ENCODE peak calls at places on chromosomes 13 and 19, in six cellular contexts. Y is cardiac muscle cell, A is uterus, B is upper lobe of left lung, X is upper lobe of right lung, I is transverse colon. D is an unnamed sample.

GRCh38 chr13:26628706-26629105 is 71.2 kb downstream of the WASF3 start:
- DNase-seq in Y (peak; percentile 47), A (no peak), B (no peak), X (no peak), I (peak; percentile 11), D (peak; percentile 24)

GRCh38 chr13:91245283-91245682 is 102.2 kb upstream of the MIR17HG start:
- DNase-seq in Y (no peak), A (no peak), B (no peak), X (no peak), I (no peak), D (no peak)

GRCh38 chr13:65584126-65584525 is 1646.0 kb downstream of the PCDH9 start:
- DNase-seq in Y (no peak), A (no peak), B (no peak), X (no peak), I (no peak), D (no peak)

GRCh38 chr19:48170817-48171347 is 402 bp downstream of the ZSWIM9 start:
- DNase-seq in Y (no peak), A (no peak), B (no peak), X (no peak), I (no peak), D (no peak)

GRCh38 chr19:41795031-41795461 is 1.3 kb upstream of the CEACAM3 start:
- DNase-seq in Y (peak; percentile 41), A (no peak), B (peak; percentile 75), X (no peak), I (peak; percentile 63), D (peak; percentile 51)

GRCh38 chr19:6273701-6274601 is 5.8 kb downstream of the MLLT1 start:
- DNase-seq in Y (peak; percentile 92), A (peak; percentile 82), B (peak; percentile 93), X (peak; percentile 90), I (peak; percentile 64), D (peak; percentile 80)

GRCh38 chr19:3224346-3225325 is at the start of gene CELF5:
- DNase-seq in Y (peak; percentile 43), A (no peak), B (peak; percentile 42), X (peak; percentile 73), I (peak; percentile 53), D (no peak)

GRCh38 chr13:33817513-33817842 is 471 bp upstream of the RFC3 start:
- DNase-seq in Y (peak; percentile 8), A (no peak), B (no peak), X (no peak), I (no peak), D (no peak)

GRCh38 chr13:31172001-31172400 is 10.3 kb upstream of the HSPH1 start:
- DNase-seq in Y (peak; percentile 84), A (no peak), B (no peak), X (no peak), I (no peak), D (peak; percentile 16)

GRCh38 chr19:24057144-24057543 is 29.8 kb upstream of the ZNF254 start:
- DNase-seq in Y (no peak), A (no peak), B (no peak), X (no peak), I (no peak), D (no peak)
- TF ChIP-seq CTCF in Y (no peak), A (no peak), B (no peak), X (no peak), I (no peak), D (no peak)

DNA sequence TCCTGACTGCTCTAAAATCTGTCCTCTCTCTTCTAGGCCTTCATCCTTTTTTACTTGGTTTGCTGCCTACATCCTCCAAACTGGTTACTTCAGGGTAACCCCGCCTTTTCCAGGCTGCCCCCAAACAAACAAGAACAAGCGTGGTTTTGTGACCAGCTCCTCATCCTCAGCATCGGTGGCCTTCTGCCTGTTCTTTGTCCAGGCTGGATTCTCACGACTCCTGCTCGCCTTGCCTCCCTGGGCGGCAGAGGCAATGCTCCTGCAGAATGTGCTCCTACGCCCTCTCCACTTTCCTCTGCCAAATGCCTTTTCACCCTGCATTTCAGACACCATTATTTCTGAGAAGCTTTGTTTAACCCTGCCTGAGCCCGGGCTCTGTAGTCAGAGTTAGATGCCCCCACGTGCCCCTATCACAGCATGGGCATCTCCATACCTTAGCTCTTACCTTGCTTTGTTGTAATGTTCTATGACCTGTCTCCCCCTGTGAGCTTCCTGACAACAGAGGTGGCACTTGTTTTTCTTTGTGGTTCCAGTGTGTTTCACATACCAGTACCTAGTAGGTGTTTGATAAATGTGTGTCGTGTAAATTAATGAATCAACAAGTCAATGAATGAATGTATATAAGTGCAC is 61.9 kb downstream of the WDFY2 start:
- DNase-seq in Y (no peak), A (no peak), B (no peak), X (no peak), I (no peak), D (no peak)
- H3K27ac ChIP-seq in Y (no peak overlapping the region), A (no peak overlapping the region), B (peak overlapping the region; percentile 18), X (no peak overlapping the region), I (no peak overlapping the region), D (peak overlapping the region; percentile 88)

GRCh38 chr13:44976949-44977583 is 12.2 kb downstream of the NUFIP1 start:
- DNase-seq in Y (peak; percentile 18), A (no peak), B (no peak), X (no peak), I (no peak), D (no peak)

GRCh38 chr13:44972956-44973581 is 16.2 kb downstream of the NUFIP1 start:
- DNase-seq in Y (peak; percentile 58), A (no peak), B (no peak), X (no peak), I (no peak), D (no peak)

GRCh38 chr13:44978328-44978727 is 10.9 kb downstream of the NUFIP1 start:
- DNase-seq in Y (no peak), A (no peak), B (no peak), X (no peak), I (no peak), D (no peak)

GRCh38 chr13:44974056-44974798 is 15.0 kb downstream of the NUFIP1 start:
- DNase-seq in Y (peak; percentile 90), A (no peak), B (peak; percentile 54), X (no peak), I (no peak), D (peak; percentile 54)

DNA sequence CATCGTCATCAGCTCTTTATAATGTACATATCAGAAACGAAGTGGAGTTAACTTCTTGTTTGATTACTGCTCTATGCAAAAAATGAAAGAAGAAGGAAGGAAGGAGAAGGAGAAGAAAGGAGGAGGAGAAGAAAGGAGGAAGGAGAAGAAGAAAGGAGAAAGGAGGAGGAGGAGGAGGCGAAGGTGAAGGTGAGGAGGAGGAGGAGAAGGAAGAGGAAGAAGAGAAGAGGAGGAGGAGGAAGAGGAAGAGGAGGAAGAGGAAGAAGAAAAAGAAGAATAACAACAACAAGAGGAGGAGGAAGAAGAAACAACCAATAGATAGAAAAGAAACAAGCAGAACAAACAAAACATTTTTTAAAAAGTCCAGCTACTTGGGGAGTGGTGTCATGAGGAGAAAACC is 13.1 kb downstream of the NUFIP1 start:
- DNase-seq in Y (no peak), A (no peak), B (no peak), X (no peak), I (no peak), D (no peak)
- H3K36me3 ChIP-seq in Y (peaks cover 41% of the 10 kb centered on the region), A (no peaks in the 10 kb centered on the region), B (peaks cover 5% of the 10 kb centered on the region), X (peaks cover 41% of the 10 kb centered on the region), I (no peaks in the 10 kb centered on the region), D (peaks cover 11% of the 10 kb centered on the region)

GRCh38 chr19:17555929-17556813 is 722 bp downstream of the COLGALT1 start:
- DNase-seq in Y (peak; percentile 81), A (peak; percentile 36), B (peak; percentile 76), X (peak; percentile 90), I (peak; percentile 81), D (peak; percentile 25)
- TF ChIP-seq CTCF in Y (no peak), A (no peak), B (no peak), X (no peak), I (no peak), D (peak; percentile 33)

GRCh38 chr19:7874857-7875393 is 735 bp upstream of the PRR36 start:
- DNase-seq in Y (no peak), A (no peak), B (no peak), X (no peak), I (no peak), D (no peak)
- H3K27ac ChIP-seq in Y (no peak overlapping the region), A (no peak overlapping the region), B (no peak overlapping the region), X (no peak overlapping the region), I (no peak overlapping the region), D (no peak overlapping the region)

DNA sequence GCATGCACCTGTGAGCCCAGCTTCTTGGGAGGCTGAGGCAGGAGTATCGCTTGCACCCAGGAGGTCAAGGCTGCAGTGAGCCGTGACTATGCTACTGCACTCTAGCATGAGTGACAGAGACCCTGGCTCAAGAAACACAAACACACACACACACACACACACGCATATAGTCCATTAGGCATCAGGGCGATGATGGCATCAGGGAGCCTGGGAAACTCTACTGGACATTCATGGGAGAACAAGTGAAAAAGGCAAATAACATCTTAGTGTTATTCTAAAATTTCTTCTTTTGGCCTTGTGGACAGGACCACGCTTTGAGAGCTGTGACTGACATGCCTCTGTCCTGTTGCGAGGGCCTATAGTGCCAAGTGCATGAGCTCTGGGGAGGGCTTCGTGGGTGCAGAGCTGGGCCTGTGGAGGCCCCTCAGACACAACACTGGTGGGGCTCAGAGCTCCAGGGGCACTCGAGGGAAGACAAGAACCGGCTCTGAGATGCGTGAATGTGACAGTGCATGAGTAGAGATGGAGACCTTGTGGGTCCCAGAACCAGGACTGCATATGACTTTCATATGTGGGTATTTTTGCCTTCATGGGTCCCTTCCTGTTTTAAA is 8.0 kb upstream of the USF2 start:
- DNase-seq in Y (no peak), A (no peak), B (no peak), X (peak; percentile 49), I (no peak), D (no peak)
- H3K36me3 ChIP-seq in Y (no peaks in the 10 kb centered on the region), A (no peaks in the 10 kb centered on the region), B (peaks cover 3% of the 10 kb centered on the region), X (no peaks in the 10 kb centered on the region), I (no peaks in the 10 kb centered on the region), D (no peaks in the 10 kb centered on the region)

GRCh38 chr13:23634897-23635296 is 64.7 kb downstream of the TNFRSF19 start:
- DNase-seq in Y (no peak), A (no peak), B (no peak), X (no peak), I (no peak), D (no peak)
- TF ChIP-seq CTCF in Y (no peak), A (no peak), B (no peak), X (no peak), I (no peak), D (peak; percentile 36)

GRCh38 chr13:94921181-94921580 is 208.8 kb upstream of the SOX21 start:
- DNase-seq in Y (no peak), A (no peak), B (no peak), X (no peak), I (no peak), D (no peak)
- H3K27ac ChIP-seq in Y (no peak overlapping the region), A (no peak overlapping the region), B (no peak overlapping the region), X (no peak overlapping the region), I (no peak overlapping the region), D (no peak overlapping the region)

GRCh38 chr19:23402388-23402787 is 7.1 kb upstream of the ZNF91 start:
- DNase-seq in Y (no peak), A (no peak), B (no peak), X (no peak), I (no peak), D (no peak)
- H3K36me3 ChIP-seq in Y (no peaks in the 10 kb centered on the region), A (no peaks in the 10 kb centered on the region), B (no peaks in the 10 kb centered on the region), X (no peaks in the 10 kb centered on the region), I (no peaks in the 10 kb centered on the region), D (no peaks in the 10 kb centered on the region)

GRCh38 chr19:12792048-12792852 is 964 bp downstream of the JUNB start:
- DNase-seq in Y (peak; percentile 67), A (peak; percentile 59), B (peak; percentile 76), X (peak; percentile 89), I (peak; percentile 79), D (no peak)
- TF ChIP-seq CTCF in Y (no peak), A (no peak), B (no peak), X (peak; percentile 3), I (no peak), D (no peak)

D was measured in brain microvascular endothelial cell.